ENCODE peak calls at places on chromosomes 5 and 9, in four cellular contexts. R is A549, B is gastrocnemius medialis, L is lower lobe of right lung. O is an unnamed sample.

GRCh38 chr9:13083973-13084528 is 195.4 kb downstream of the MPDZ start:
- DNase-seq in R (no peak), L (no peak), B (no peak), O (peak; percentile 67)

GRCh38 chr5:123007292-123007691 is 29.2 kb downstream of the PPIC start:
- DNase-seq in R (no peak), B (no peak), L (no peak), O (no peak)

GRCh38 chr5:99019812-99020697 is 91.2 kb upstream of the CHD1 start:
- DNase-seq in L (no peak), B (no peak), R (no peak), O (peak; percentile 79)

GRCh38 chr5:13081116-13081515 is 863.4 kb downstream of the DNAH5 start:
- DNase-seq in R (no peak), L (no peak), B (no peak), O (no peak)

GRCh38 chr5:167244583-167244982 is 1046.9 kb upstream of the WWC1 start:
- DNase-seq in L (no peak), B (no peak), R (no peak), O (peak; percentile 6)

GRCh38 chr5:116452774-116453368 is 121.8 kb downstream of the SEMA6A start:
- DNase-seq in L (no peak), B (no peak), R (no peak), O (no peak)

GRCh38 chr9:117335797-117336435 is 78.9 kb downstream of the ASTN2 start:
- DNase-seq in L (no peak), R (no peak), B (no peak), O (no peak)

GRCh38 chr5:173291722-173292658 is 36.2 kb downstream of the STC2 start:
- DNase-seq in B (no peak), L (no peak), R (no peak), O (peak; percentile 28)

GRCh38 chr5:94900006-94900505 is 281.6 kb downstream of the SLF1 start:
- DNase-seq in B (no peak), R (no peak), L (no peak), O (no peak)

GRCh38 chr5:112757468-112758208 is 20.0 kb downstream of the APC start:
- DNase-seq in R (peak; percentile 34), L (no peak), B (no peak), O (peak; percentile 90)

GRCh38 chr5:172595591-172596455 is 45.2 kb upstream of the NEURL1B start:
- DNase-seq in R (no peak), L (no peak), B (no peak), O (no peak)

GRCh38 chr5:156379198-156379597 is 52.2 kb downstream of the SGCD start:
- DNase-seq in B (no peak), L (no peak), R (no peak), O (no peak)

GRCh38 chr9:135905380-135906282 is 1.7 kb downstream of the CAMSAP1 start:
- DNase-seq in L (peak; percentile 39), R (no peak), B (no peak), O (peak; percentile 69)

GRCh38 chr5:83397658-83398057 is 73.9 kb upstream of the VCAN start:
- DNase-seq in B (no peak), R (no peak), L (no peak), O (no peak)

GRCh38 chr9:86080112-86080579 is 19.2 kb downstream of the GOLM1 start:
- DNase-seq in R (no peak), L (no peak), B (no peak), O (no peak)

GRCh38 chr9:94779101-94779500 is 52.6 kb downstream of the AOPEP start:
- DNase-seq in L (no peak), R (no peak), B (no peak), O (no peak)

GRCh38 chr9:89458768-89459496 is 39.0 kb downstream of the SEMA4D start:
- DNase-seq in L (no peak), R (no peak), B (no peak), O (no peak)

GRCh38 chr5:75663621-75664285 is 52.5 kb downstream of the ANKDD1B start:
- DNase-seq in B (no peak), R (no peak), L (no peak), O (no peak)

GRCh38 chr9:131876486-131876885 is 136.6 kb upstream of the RAPGEF1 start:
- DNase-seq in R (no peak), B (no peak), L (no peak), O (no peak)

GRCh38 chr9:133359420-133360175 is 3.2 kb downstream of the SURF2 start:
- DNase-seq in R (no peak), L (peak; percentile 44), B (no peak), O (no peak)

GRCh38 chr9:15935661-15936315 is 382.9 kb downstream of the CCDC171 start:
- DNase-seq in L (no peak), R (no peak), B (no peak), O (peak; percentile 76)

GRCh38 chr5:143205386-143205785 is 198.1 kb downstream of the NR3C1 start:
- DNase-seq in R (no peak), L (no peak), B (no peak), O (peak; percentile 90)

GRCh38 chr5:17395516-17395915 is 102.5 kb upstream of the TAF11L2 start:
- DNase-seq in R (no peak), B (no peak), L (no peak), O (no peak)

GRCh38 chr5:65480306-65480865 is 1.3 kb downstream of the ADAMTS6 start:
- DNase-seq in R (no peak), L (peak; percentile 70), B (peak; percentile 60), O (peak; percentile 92)

GRCh38 chr9:126131066-126132010 is 195.3 kb upstream of the MVB12B start:
- DNase-seq in B (no peak), L (no peak), R (no peak), O (no peak)

GRCh38 chr5:55530669-55531068 is 4.1 kb downstream of the PLPP1 start:
- DNase-seq in B (no peak), L (no peak), R (no peak), O (no peak)

GRCh38 chr9:13502503-13502902 is 223.0 kb upstream of the MPDZ start:
- DNase-seq in L (no peak), B (no peak), R (no peak), O (no peak)

GRCh38 chr9:4740623-4741364 is at the start of gene AK3:
- DNase-seq in R (peak; percentile 89), B (peak; percentile 77), L (peak; percentile 93), O (peak; percentile 93)

GRCh38 chr9:93126825-93127368 is 7.2 kb downstream of the NINJ1 start:
- DNase-seq in B (peak; percentile 15), L (peak; percentile 59), R (no peak), O (no peak)

GRCh38 chr5:140800816-140801493 is at the start of gene PCDHA3:
- DNase-seq in R (peak; percentile 22), B (no peak), L (no peak), O (peak; percentile 2)

GRCh38 chr5:59617186-59617771 is 276.2 kb downstream of the PDE4D start:
- DNase-seq in R (no peak), L (no peak), B (peak; percentile 75), O (no peak)

GRCh38 chr9:86682240-86682639 is 265.1 kb downstream of the GAS1 start:
- DNase-seq in L (no peak), R (no peak), B (no peak), O (no peak)

GRCh38 chr5:57858905-57859304 is 376.3 kb upstream of the ACTBL2 start:
- DNase-seq in L (no peak), B (no peak), R (no peak), O (no peak)

GRCh38 chr5:5374034-5374715 is 48.3 kb upstream of the ICE1 start:
- DNase-seq in B (no peak), R (no peak), L (no peak), O (no peak)

GRCh38 chr9:129396365-129396708 is 218.3 kb upstream of the IER5L start:
- DNase-seq in L (no peak), B (no peak), R (no peak), O (no peak)

GRCh38 chr9:123369296-123369695 is 13.3 kb downstream of the CRB2 start:
- DNase-seq in R (no peak), B (no peak), L (no peak), O (no peak)
- H3K4me1 ChIP-seq in R (peaks cover 11% of the 10 kb centered on the region), B (no peaks in the 10 kb centered on the region), L (no peaks in the 10 kb centered on the region), O (no peaks in the 10 kb centered on the region)

GRCh38 chr5:179080724-179081123 is 20.6 kb downstream of the ZNF354C start:
- DNase-seq in L (no peak), R (no peak), B (no peak), O (no peak)

GRCh38 chr5:179079165-179079987 is 19.2 kb downstream of the ZNF354C start:
- DNase-seq in L (no peak), R (no peak), B (no peak), O (no peak)
- H3K9me3 ChIP-seq in L (peaks cover 100% of the 10 kb centered on the region), R (peaks cover 85% of the 10 kb centered on the region), B (peaks cover 96% of the 10 kb centered on the region), O (peaks cover 97% of the 10 kb centered on the region)

GRCh38 chr9:34587271-34587670 is 2.3 kb downstream of the CNTFR start:
- DNase-seq in L (no peak), R (no peak), B (no peak), O (no peak)
- H3K4me1 ChIP-seq in L (peaks cover 30% of the 10 kb centered on the region), R (peaks cover 7% of the 10 kb centered on the region), B (peaks cover 35% of the 10 kb centered on the region), O (peaks cover 19% of the 10 kb centered on the region)

DNA sequence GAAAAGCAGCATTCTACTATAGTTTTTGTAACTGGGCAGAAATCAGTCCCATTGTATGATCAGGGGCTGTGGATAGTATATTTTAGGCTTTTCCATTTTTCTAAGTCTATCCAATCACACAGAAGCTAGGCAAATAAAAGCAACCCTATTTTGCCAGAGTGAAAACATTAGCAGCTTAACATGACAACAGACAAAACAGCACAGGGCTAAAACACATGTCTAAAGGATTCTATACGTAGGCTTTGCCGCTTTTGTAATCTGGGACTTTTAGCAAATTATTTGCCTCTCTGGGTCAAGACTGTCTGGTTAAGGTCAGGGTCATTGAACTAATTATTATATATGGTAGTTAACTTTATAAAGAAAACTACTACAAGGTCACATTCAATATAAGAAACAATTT is 4.2 kb downstream of the MARCHF3 start:
- DNase-seq in L (no peak), R (no peak), B (no peak), O (peak; percentile 15)
- H3K9me3 ChIP-seq in L (no peaks in the 10 kb centered on the region), R (no peaks in the 10 kb centered on the region), B (no peaks in the 10 kb centered on the region), O (no peaks in the 10 kb centered on the region)

DNA sequence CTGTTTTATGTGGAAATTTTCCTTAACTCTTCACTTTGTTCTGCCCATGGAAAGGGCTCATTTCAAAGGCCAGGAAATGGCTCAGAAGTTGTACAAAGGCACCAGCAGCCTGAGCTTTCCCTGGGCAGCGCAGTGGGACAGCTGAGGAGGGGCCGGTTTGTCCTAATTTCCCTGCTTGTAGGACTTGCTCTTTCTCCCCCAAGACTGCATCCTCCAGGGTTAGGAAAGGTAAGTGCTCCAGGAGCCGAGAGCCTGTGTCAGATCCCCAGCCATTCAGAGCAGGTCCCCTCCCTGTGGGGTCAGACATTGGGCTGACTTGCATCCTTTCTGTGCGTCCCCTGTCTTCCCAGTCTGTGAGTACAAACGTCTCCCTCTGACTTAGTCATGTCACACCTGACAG is 43.5 kb downstream of the AGXT2 start:
- DNase-seq in R (no peak), L (no peak), B (no peak), O (no peak)
- H3K4me1 ChIP-seq in R (no peaks in the 10 kb centered on the region), L (no peaks in the 10 kb centered on the region), B (no peaks in the 10 kb centered on the region), O (no peaks in the 10 kb centered on the region)

O was measured in adipocyte.